ENCODE peak calls at places on chromosome 20, in nine cellular contexts. One of them, this sample, is unnamed.
A peak's percentile ranks its signal among the peaks of the same experiment; 100 is the strongest.

GRCh38 chr20:45336530-45337366 is 11.5 kb downstream of the SDC4 start:
- DNase-seq in astrocyte: peak; percentile 95
- DNase-seq in tibial artery: peak; percentile 64
- DNase-seq in ovary: no peak
- DNase-seq in OCI-LY7: no peak
- DNase-seq in endothelial cell: no peak
- DNase-seq in CD14-positive monocyte: no peak
- DNase-seq in A549: peak; percentile 73
- DNase-seq in HCT116: no peak
- DNase-seq in this sample: no peak

GRCh38 chr20:49186535-49187329 is 1.4 kb downstream of the STAU1 start:
- DNase-seq in A549: peak; percentile 44
- DNase-seq in OCI-LY7: peak; percentile 64
- DNase-seq in tibial artery: peak; percentile 66
- DNase-seq in ovary: peak; percentile 63
- DNase-seq in CD14-positive monocyte: no peak
- DNase-seq in endothelial cell: peak; percentile 30
- DNase-seq in HCT116: no peak
- DNase-seq in astrocyte: peak; percentile 45
- DNase-seq in this sample: peak; percentile 76

GRCh38 chr20:24970743-24971142 is 21.7 kb downstream of the CST7 start:
- DNase-seq in CD14-positive monocyte: peak; percentile 33
- DNase-seq in astrocyte: no peak
- DNase-seq in endothelial cell: no peak
- DNase-seq in A549: no peak
- DNase-seq in ovary: no peak
- DNase-seq in OCI-LY7: no peak
- DNase-seq in tibial artery: no peak
- DNase-seq in HCT116: no peak
- DNase-seq in this sample: no peak

GRCh38 chr20:5039255-5039657 is 37.9 kb upstream of the SLC23A2 start:
- DNase-seq in astrocyte: no peak
- DNase-seq in ovary: no peak
- DNase-seq in A549: no peak
- DNase-seq in HCT116: no peak
- DNase-seq in OCI-LY7: no peak
- DNase-seq in tibial artery: no peak
- DNase-seq in endothelial cell: no peak
- DNase-seq in CD14-positive monocyte: no peak
- DNase-seq in this sample: no peak

GRCh38 chr20:36575066-36575743 is 1.8 kb downstream of the TGIF2 start:
- DNase-seq in tibial artery: no peak
- DNase-seq in CD14-positive monocyte: no peak
- DNase-seq in ovary: peak; percentile 73
- DNase-seq in A549: peak; percentile 46
- DNase-seq in endothelial cell: peak; percentile 18
- DNase-seq in HCT116: no peak
- DNase-seq in OCI-LY7: peak; percentile 55
- DNase-seq in astrocyte: peak; percentile 36
- DNase-seq in this sample: no peak

GRCh38 chr20:3046677-3047462 is 1.0 kb downstream of the MRPS26 start:
- DNase-seq in astrocyte: peak; percentile 26
- DNase-seq in OCI-LY7: peak; percentile 49
- DNase-seq in endothelial cell: no peak
- DNase-seq in tibial artery: no peak
- DNase-seq in CD14-positive monocyte: no peak
- DNase-seq in ovary: no peak
- DNase-seq in HCT116: peak; percentile 34
- DNase-seq in A549: no peak
- DNase-seq in this sample: no peak

GRCh38 chr20:4932061-4932460 is 69.2 kb downstream of the SLC23A2 start:
- DNase-seq in ovary: no peak
- DNase-seq in endothelial cell: no peak
- DNase-seq in HCT116: no peak
- DNase-seq in OCI-LY7: no peak
- DNase-seq in A549: no peak
- DNase-seq in CD14-positive monocyte: no peak
- DNase-seq in tibial artery: no peak
- DNase-seq in astrocyte: no peak
- DNase-seq in this sample: no peak

GRCh38 chr20:62309198-62309944 is 6.6 kb downstream of the ADRM1 start:
- DNase-seq in OCI-LY7: no peak
- DNase-seq in tibial artery: no peak
- DNase-seq in A549: no peak
- DNase-seq in ovary: no peak
- DNase-seq in astrocyte: no peak
- DNase-seq in HCT116: no peak
- DNase-seq in endothelial cell: no peak
- DNase-seq in CD14-positive monocyte: no peak
- DNase-seq in this sample: no peak

GRCh38 chr20:32018269-32019155 is 8.3 kb downstream of the CCM2L start:
- DNase-seq in endothelial cell: peak; percentile 78
- DNase-seq in ovary: peak; percentile 31
- DNase-seq in tibial artery: no peak
- DNase-seq in A549: peak; percentile 77
- DNase-seq in OCI-LY7: peak; percentile 60
- DNase-seq in CD14-positive monocyte: no peak
- DNase-seq in HCT116: peak; percentile 81
- DNase-seq in astrocyte: no peak
- DNase-seq in this sample: no peak

GRCh38 chr20:43767686-43768474 is 41.1 kb upstream of the GTSF1L start:
- DNase-seq in A549: no peak
- DNase-seq in astrocyte: peak; percentile 43
- DNase-seq in endothelial cell: no peak
- DNase-seq in tibial artery: no peak
- DNase-seq in ovary: no peak
- DNase-seq in OCI-LY7: no peak
- DNase-seq in HCT116: no peak
- DNase-seq in CD14-positive monocyte: no peak
- DNase-seq in this sample: no peak
- TF ChIP-seq CTCF in A549: no peak
- TF ChIP-seq CTCF in astrocyte: no peak
- TF ChIP-seq CTCF in endothelial cell: no peak
- TF ChIP-seq CTCF in tibial artery: no peak
- TF ChIP-seq CTCF in ovary: no peak
- TF ChIP-seq CTCF in OCI-LY7: no peak
- TF ChIP-seq CTCF in HCT116: no peak
- TF ChIP-seq CTCF in CD14-positive monocyte: no peak
- TF ChIP-seq CTCF in this sample: no peak

GRCh38 chr20:38316341-38316740 is 12.4 kb downstream of the BPI start:
- DNase-seq in tibial artery: no peak
- DNase-seq in endothelial cell: no peak
- DNase-seq in A549: no peak
- DNase-seq in HCT116: no peak
- DNase-seq in OCI-LY7: no peak
- DNase-seq in ovary: no peak
- DNase-seq in astrocyte: no peak
- DNase-seq in CD14-positive monocyte: no peak
- DNase-seq in this sample: no peak

GRCh38 chr20:38317422-38317821 is 13.5 kb downstream of the BPI start:
- DNase-seq in OCI-LY7: no peak
- DNase-seq in ovary: no peak
- DNase-seq in endothelial cell: no peak
- DNase-seq in astrocyte: no peak
- DNase-seq in tibial artery: no peak
- DNase-seq in HCT116: no peak
- DNase-seq in CD14-positive monocyte: no peak
- DNase-seq in A549: no peak
- DNase-seq in this sample: no peak

GRCh38 chr20:38311100-38311499 is 7.1 kb downstream of the BPI start:
- DNase-seq in OCI-LY7: no peak
- DNase-seq in astrocyte: no peak
- DNase-seq in tibial artery: no peak
- DNase-seq in endothelial cell: no peak
- DNase-seq in HCT116: no peak
- DNase-seq in A549: no peak
- DNase-seq in ovary: no peak
- DNase-seq in CD14-positive monocyte: no peak
- DNase-seq in this sample: no peak

GRCh38 chr20:38313676-38314075 is 9.7 kb downstream of the BPI start:
- DNase-seq in CD14-positive monocyte: no peak
- DNase-seq in tibial artery: no peak
- DNase-seq in astrocyte: no peak
- DNase-seq in A549: no peak
- DNase-seq in OCI-LY7: no peak
- DNase-seq in ovary: no peak
- DNase-seq in endothelial cell: no peak
- DNase-seq in HCT116: no peak
- DNase-seq in this sample: no peak

GRCh38 chr20:38315290-38315966 is 11.5 kb downstream of the BPI start:
- DNase-seq in astrocyte: no peak
- DNase-seq in OCI-LY7: no peak
- DNase-seq in endothelial cell: no peak
- DNase-seq in ovary: peak; percentile 46
- DNase-seq in HCT116: no peak
- DNase-seq in CD14-positive monocyte: no peak
- DNase-seq in tibial artery: no peak
- DNase-seq in A549: no peak
- DNase-seq in this sample: no peak
- TF ChIP-seq CTCF in astrocyte: no peak
- TF ChIP-seq CTCF in OCI-LY7: no peak
- TF ChIP-seq CTCF in endothelial cell: no peak
- TF ChIP-seq CTCF in ovary: no peak
- TF ChIP-seq CTCF in HCT116: no peak
- TF ChIP-seq CTCF in CD14-positive monocyte: no peak
- TF ChIP-seq CTCF in tibial artery: peak; percentile 22
- TF ChIP-seq CTCF in A549: no peak
- TF ChIP-seq CTCF in this sample: peak; percentile 51

DNA sequence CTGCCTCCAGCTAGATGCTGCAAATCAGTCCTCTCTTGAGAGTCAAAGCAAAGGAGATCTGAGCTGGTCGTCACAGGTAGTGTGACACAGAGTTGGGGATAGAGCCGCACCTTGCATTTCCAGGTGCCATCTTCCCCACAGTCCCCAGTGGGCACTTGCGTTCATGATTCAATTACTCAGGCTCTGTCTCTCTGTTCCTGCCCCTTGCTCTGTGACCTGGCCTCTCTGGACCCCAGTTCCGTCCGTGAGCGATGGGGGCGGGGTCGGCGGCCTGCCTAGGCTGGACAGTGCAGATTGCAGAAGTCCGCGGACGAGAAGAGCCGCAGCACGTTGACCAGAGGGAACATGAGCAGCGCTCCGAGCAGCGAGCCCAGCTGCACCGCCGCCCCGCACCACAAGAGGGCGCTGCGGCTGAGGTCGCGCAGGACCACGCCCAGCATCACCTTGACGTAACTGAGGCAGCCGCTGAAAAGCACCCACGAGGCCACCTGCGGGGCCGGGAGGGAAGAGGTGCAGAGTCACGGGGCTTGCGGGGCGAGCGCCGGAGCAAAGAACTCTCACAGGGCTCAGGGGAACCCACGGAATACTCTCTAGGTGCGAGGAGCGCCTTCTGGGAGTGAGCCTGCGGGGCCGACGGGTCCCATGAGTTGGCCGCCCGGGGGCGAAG is 7.4 kb downstream of the SLC52A3 start:
- DNase-seq in CD14-positive monocyte: no peak
- DNase-seq in tibial artery: no peak
- DNase-seq in astrocyte: no peak
- DNase-seq in OCI-LY7: peak; percentile 48
- DNase-seq in endothelial cell: peak; percentile 79
- DNase-seq in A549: peak; percentile 47
- DNase-seq in HCT116: peak; percentile 47
- DNase-seq in ovary: no peak
- DNase-seq in this sample: no peak
- TF ChIP-seq CTCF in CD14-positive monocyte: peak; percentile 90
- TF ChIP-seq CTCF in tibial artery: no peak
- TF ChIP-seq CTCF in astrocyte: peak; percentile 18
- TF ChIP-seq CTCF in OCI-LY7: peak; percentile 87
- TF ChIP-seq CTCF in endothelial cell: peak; percentile 99
- TF ChIP-seq CTCF in A549: peak; percentile 64
- TF ChIP-seq CTCF in HCT116: peak; percentile 70
- TF ChIP-seq CTCF in ovary: no peak
- TF ChIP-seq CTCF in this sample: peak; percentile 63

GRCh38 chr20:46559685-46560440 is 9.4 kb upstream of the OCSTAMP start:
- DNase-seq in A549: no peak
- DNase-seq in OCI-LY7: no peak
- DNase-seq in HCT116: no peak
- DNase-seq in tibial artery: no peak
- DNase-seq in endothelial cell: no peak
- DNase-seq in CD14-positive monocyte: peak; percentile 43
- DNase-seq in astrocyte: no peak
- DNase-seq in ovary: no peak
- DNase-seq in this sample: no peak
- TF ChIP-seq CTCF in A549: no peak
- TF ChIP-seq CTCF in OCI-LY7: peak; percentile 35
- TF ChIP-seq CTCF in HCT116: peak; percentile 4
- TF ChIP-seq CTCF in tibial artery: no peak
- TF ChIP-seq CTCF in endothelial cell: no peak
- TF ChIP-seq CTCF in CD14-positive monocyte: no peak
- TF ChIP-seq CTCF in astrocyte: no peak
- TF ChIP-seq CTCF in ovary: no peak
- TF ChIP-seq CTCF in this sample: no peak

This sample was measured in osteocyte.